ENCODE peak calls at places on chromosome 21, in four cellular contexts. F is H54, P is NCI-H1417, U is iPS-NIHi11. G is an unnamed sample.

GRCh38 chr21:34043333-34043732 is 30.0 kb upstream of the MRPS6 start:
- DNase-seq in F (no peak), P (no peak), U (no peak), G (no peak)

GRCh38 chr21:37712204-37712934 is 203.9 kb downstream of the KCNJ6 start:
- DNase-seq in F (peak), P (peak), U (peak), G (peak)

GRCh38 chr21:28142692-28143091 is 850.0 kb downstream of the LTN1 start:
- DNase-seq in F (no peak), P (no peak), U (no peak), G (no peak)

GRCh38 chr21:45055861-45056260 is 18.5 kb upstream of the ADARB1 start:
- DNase-seq in F (no peak), P (peak), U (no peak), G (no peak)

GRCh38 chr21:22062472-22063139 is 1064.4 kb downstream of the NCAM2 start:
- DNase-seq in F (no peak), P (no peak), U (no peak), G (no peak)

GRCh38 chr21:15566692-15567091 is 163.1 kb upstream of the USP25 start:
- DNase-seq in F (no peak), P (no peak), U (no peak), G (no peak)

GRCh38 chr21:41369105-41369914 is 7.5 kb downstream of the MX2 start:
- DNase-seq in F (no peak), P (no peak), U (peak), G (peak)

GRCh38 chr21:17003763-17004373 is 509.0 kb upstream of the CXADR start:
- DNase-seq in F (no peak), P (no peak), U (no peak), G (no peak)

GRCh38 chr21:15293251-15293650 is 228.5 kb upstream of the NRIP1 start:
- DNase-seq in F (peak), P (no peak), U (peak), G (no peak)

GRCh38 chr21:29490016-29490415 is 191.3 kb downstream of the BACH1 start:
- DNase-seq in F (no peak), P (no peak), U (no peak), G (no peak)

GRCh38 chr21:17250651-17251294 is 262.1 kb upstream of the CXADR start:
- DNase-seq in F (no peak), P (peak), U (no peak), G (peak)

GRCh38 chr21:41651830-41652229 is 115.0 kb downstream of the RIPK4 start:
- DNase-seq in F (no peak), P (no peak), U (no peak), G (no peak)

G was measured in COR-L47.